ENCODE peak calls at places on chromosomes 2 and 18, in seven cellular contexts. One of them, this sample, is unnamed.

GRCh38 chr18:21314721-21315120 is 72.7 kb downstream of the GREB1L start:
- DNase-seq in kidney tubule cell: no peak
- DNase-seq in Peyer's patch: no peak
- DNase-seq in A549: no peak
- DNase-seq in fibroblast of gingiva: no peak
- DNase-seq in left ventricle myocardium inferior: no peak
- DNase-seq in AML-193: no peak
- DNase-seq in this sample: no peak

GRCh38 chr2:172420096-172420671 is 7.2 kb upstream of the ITGA6 start:
- DNase-seq in kidney tubule cell: no peak
- DNase-seq in Peyer's patch: no peak
- DNase-seq in A549: no peak
- DNase-seq in fibroblast of gingiva: no peak
- DNase-seq in left ventricle myocardium inferior: no peak
- DNase-seq in AML-193: no peak
- DNase-seq in this sample: no peak

GRCh38 chr2:6650311-6650710 is 215.4 kb downstream of the CMPK2 start:
- DNase-seq in kidney tubule cell: no peak
- DNase-seq in Peyer's patch: no peak
- DNase-seq in A549: no peak
- DNase-seq in fibroblast of gingiva: no peak
- DNase-seq in left ventricle myocardium inferior: no peak
- DNase-seq in AML-193: no peak
- DNase-seq in this sample: no peak

GRCh38 chr2:66017763-66018162 is 417.2 kb upstream of the MEIS1 start:
- DNase-seq in kidney tubule cell: no peak
- DNase-seq in Peyer's patch: no peak
- DNase-seq in A549: no peak
- DNase-seq in fibroblast of gingiva: no peak
- DNase-seq in left ventricle myocardium inferior: no peak
- DNase-seq in AML-193: no peak
- DNase-seq in this sample: no peak

GRCh38 chr2:216636570-216637450 is 3.6 kb downstream of the IGFBP2 start:
- DNase-seq in kidney tubule cell: peak
- DNase-seq in Peyer's patch: peak
- DNase-seq in A549: peak
- DNase-seq in fibroblast of gingiva: peak
- DNase-seq in left ventricle myocardium inferior: no peak
- DNase-seq in AML-193: no peak
- DNase-seq in this sample: no peak

GRCh38 chr18:3323900-3324299 is 62.0 kb downstream of the MYL12B start:
- DNase-seq in kidney tubule cell: no peak
- DNase-seq in Peyer's patch: no peak
- DNase-seq in A549: no peak
- DNase-seq in fibroblast of gingiva: no peak
- DNase-seq in left ventricle myocardium inferior: no peak
- DNase-seq in AML-193: peak
- DNase-seq in this sample: no peak

GRCh38 chr2:23456881-23457760 is 72.1 kb downstream of the KLHL29 start:
- DNase-seq in kidney tubule cell: peak
- DNase-seq in Peyer's patch: no peak
- DNase-seq in A549: no peak
- DNase-seq in fibroblast of gingiva: no peak
- DNase-seq in left ventricle myocardium inferior: no peak
- DNase-seq in AML-193: no peak
- DNase-seq in this sample: no peak

GRCh38 chr18:60668583-60668982 is 296.0 kb upstream of the MC4R start:
- DNase-seq in kidney tubule cell: no peak
- DNase-seq in Peyer's patch: no peak
- DNase-seq in A549: no peak
- DNase-seq in fibroblast of gingiva: no peak
- DNase-seq in left ventricle myocardium inferior: no peak
- DNase-seq in AML-193: no peak
- DNase-seq in this sample: no peak

GRCh38 chr18:79682896-79683625 is 3.5 kb downstream of the CTDP1 start:
- DNase-seq in kidney tubule cell: no peak
- DNase-seq in Peyer's patch: no peak
- DNase-seq in A549: no peak
- DNase-seq in fibroblast of gingiva: no peak
- DNase-seq in left ventricle myocardium inferior: no peak
- DNase-seq in AML-193: peak
- DNase-seq in this sample: no peak

GRCh38 chr2:205734436-205734835 is 52.1 kb downstream of the NRP2 start:
- DNase-seq in kidney tubule cell: peak
- DNase-seq in Peyer's patch: no peak
- DNase-seq in A549: no peak
- DNase-seq in fibroblast of gingiva: peak
- DNase-seq in left ventricle myocardium inferior: no peak
- DNase-seq in AML-193: no peak
- DNase-seq in this sample: no peak

GRCh38 chr2:160816916-160817315 is 323.3 kb upstream of the RBMS1 start:
- DNase-seq in kidney tubule cell: no peak
- DNase-seq in Peyer's patch: no peak
- DNase-seq in A549: no peak
- DNase-seq in fibroblast of gingiva: no peak
- DNase-seq in left ventricle myocardium inferior: no peak
- DNase-seq in AML-193: no peak
- DNase-seq in this sample: no peak

GRCh38 chr2:178105566-178105965 is 6.7 kb upstream of the RBM45 start:
- DNase-seq in kidney tubule cell: no peak
- DNase-seq in Peyer's patch: no peak
- DNase-seq in A549: no peak
- DNase-seq in fibroblast of gingiva: no peak
- DNase-seq in left ventricle myocardium inferior: no peak
- DNase-seq in AML-193: no peak
- DNase-seq in this sample: no peak

GRCh38 chr2:234412726-234413125 is 84.2 kb downstream of the ARL4C start:
- DNase-seq in kidney tubule cell: no peak
- DNase-seq in Peyer's patch: no peak
- DNase-seq in A549: no peak
- DNase-seq in fibroblast of gingiva: peak
- DNase-seq in left ventricle myocardium inferior: no peak
- DNase-seq in AML-193: no peak
- DNase-seq in this sample: no peak

GRCh38 chr2:31176742-31177141 is 38.5 kb upstream of the GALNT14 start:
- DNase-seq in kidney tubule cell: no peak
- DNase-seq in Peyer's patch: no peak
- DNase-seq in A549: no peak
- DNase-seq in fibroblast of gingiva: no peak
- DNase-seq in left ventricle myocardium inferior: no peak
- DNase-seq in AML-193: no peak
- DNase-seq in this sample: no peak

GRCh38 chr18:23538040-23538439 is 34.7 kb downstream of the RMC1 start:
- DNase-seq in kidney tubule cell: no peak
- DNase-seq in Peyer's patch: no peak
- DNase-seq in A549: no peak
- DNase-seq in fibroblast of gingiva: no peak
- DNase-seq in left ventricle myocardium inferior: no peak
- DNase-seq in AML-193: no peak
- DNase-seq in this sample: no peak

GRCh38 chr2:75547345-75548035 is 13.2 kb downstream of the EVA1A start:
- DNase-seq in kidney tubule cell: peak
- DNase-seq in Peyer's patch: no peak
- DNase-seq in A549: no peak
- DNase-seq in fibroblast of gingiva: no peak
- DNase-seq in left ventricle myocardium inferior: no peak
- DNase-seq in AML-193: no peak
- DNase-seq in this sample: no peak

GRCh38 chr2:168192143-168192785 is 55.1 kb downstream of the STK39 start:
- DNase-seq in kidney tubule cell: no peak
- DNase-seq in Peyer's patch: no peak
- DNase-seq in A549: no peak
- DNase-seq in fibroblast of gingiva: no peak
- DNase-seq in left ventricle myocardium inferior: no peak
- DNase-seq in AML-193: no peak
- DNase-seq in this sample: no peak

GRCh38 chr2:231604101-231604684 is 11.5 kb downstream of the TEX44 start:
- DNase-seq in kidney tubule cell: no peak
- DNase-seq in Peyer's patch: no peak
- DNase-seq in A549: peak
- DNase-seq in fibroblast of gingiva: no peak
- DNase-seq in left ventricle myocardium inferior: peak
- DNase-seq in AML-193: no peak
- DNase-seq in this sample: peak

GRCh38 chr2:181680055-181680936 is at the start of gene NEUROD1:
- DNase-seq in kidney tubule cell: no peak
- DNase-seq in Peyer's patch: peak
- DNase-seq in A549: no peak
- DNase-seq in fibroblast of gingiva: no peak
- DNase-seq in left ventricle myocardium inferior: no peak
- DNase-seq in AML-193: no peak
- DNase-seq in this sample: no peak

GRCh38 chr2:202870431-202871160 is 970 bp downstream of the ICA1L start:
- DNase-seq in kidney tubule cell: peak
- DNase-seq in Peyer's patch: peak
- DNase-seq in A549: peak
- DNase-seq in fibroblast of gingiva: peak
- DNase-seq in left ventricle myocardium inferior: peak
- DNase-seq in AML-193: peak
- DNase-seq in this sample: peak

GRCh38 chr2:240428245-240428644 is 7.2 kb upstream of the GPC1 start:
- DNase-seq in kidney tubule cell: no peak
- DNase-seq in Peyer's patch: no peak
- DNase-seq in A549: no peak
- DNase-seq in fibroblast of gingiva: no peak
- DNase-seq in left ventricle myocardium inferior: no peak
- DNase-seq in AML-193: no peak
- DNase-seq in this sample: no peak

GRCh38 chr18:59787998-59788875 is 91.0 kb upstream of the CCBE1 start:
- DNase-seq in kidney tubule cell: peak
- DNase-seq in Peyer's patch: no peak
- DNase-seq in A549: peak
- DNase-seq in fibroblast of gingiva: peak
- DNase-seq in left ventricle myocardium inferior: no peak
- DNase-seq in AML-193: no peak
- DNase-seq in this sample: no peak

GRCh38 chr2:159921752-159922404 is 123.9 kb upstream of the CD302 start:
- DNase-seq in kidney tubule cell: peak
- DNase-seq in Peyer's patch: peak
- DNase-seq in A549: peak
- DNase-seq in fibroblast of gingiva: peak
- DNase-seq in left ventricle myocardium inferior: peak
- DNase-seq in AML-193: peak
- DNase-seq in this sample: peak

GRCh38 chr18:22164337-22165048 is 4.9 kb upstream of the GATA6 start:
- DNase-seq in kidney tubule cell: no peak
- DNase-seq in Peyer's patch: peak
- DNase-seq in A549: no peak
- DNase-seq in fibroblast of gingiva: no peak
- DNase-seq in left ventricle myocardium inferior: no peak
- DNase-seq in AML-193: no peak
- DNase-seq in this sample: no peak

GRCh38 chr2:109128466-109129355 is at the start of gene SH3RF3:
- DNase-seq in kidney tubule cell: peak
- DNase-seq in Peyer's patch: peak
- DNase-seq in A549: peak
- DNase-seq in fibroblast of gingiva: peak
- DNase-seq in left ventricle myocardium inferior: peak
- DNase-seq in AML-193: peak
- DNase-seq in this sample: peak

GRCh38 chr2:130975729-130976128 is 117.5 kb downstream of the FAM168B start:
- DNase-seq in kidney tubule cell: no peak
- DNase-seq in Peyer's patch: no peak
- DNase-seq in A549: no peak
- DNase-seq in fibroblast of gingiva: no peak
- DNase-seq in left ventricle myocardium inferior: no peak
- DNase-seq in AML-193: no peak
- DNase-seq in this sample: no peak

GRCh38 chr2:127516031-127516430 is 10.3 kb downstream of the IWS1 start:
- DNase-seq in kidney tubule cell: no peak
- DNase-seq in Peyer's patch: peak
- DNase-seq in A549: no peak
- DNase-seq in fibroblast of gingiva: peak
- DNase-seq in left ventricle myocardium inferior: peak
- DNase-seq in AML-193: no peak
- DNase-seq in this sample: peak

This sample was measured in Right ventricle myocardium inferior.